ENCODE peak calls at places on chromosomes 13 and 19, in four cellular contexts. M, I, H and G are unnamed samples.

GRCh38 chr13:30346159-30346788 is 38.9 kb upstream of the KATNAL1 start:
- DNase-seq in M (peak; percentile 41), H (no peak), I (no peak), G (no peak)

GRCh38 chr13:74280795-74281490 is 146.7 kb upstream of the KLF12 start:
- DNase-seq in H (no peak), I (no peak), M (no peak), G (no peak)

GRCh38 chr13:30880756-30881155 is 25.3 kb upstream of the MEDAG start:
- DNase-seq in I (no peak), H (peak; percentile 94), M (no peak), G (peak; percentile 32)

GRCh38 chr13:103471896-103472295 is 405.7 kb upstream of the SLC10A2 start:
- DNase-seq in M (no peak), I (no peak), H (no peak), G (no peak)

GRCh38 chr19:35846038-35846668 is 6.2 kb downstream of the NPHS1 start:
- DNase-seq in I (no peak), H (no peak), M (no peak), G (no peak)

GRCh38 chr13:77056382-77056781 is 29.4 kb upstream of the FBXL3 start:
- DNase-seq in M (no peak), H (no peak), I (no peak), G (no peak)

GRCh38 chr13:46659413-46660065 is 106.6 kb downstream of the LRCH1 start:
- DNase-seq in I (no peak), H (no peak), M (no peak), G (no peak)

GRCh38 chr19:38158730-38159129 is 65.3 kb downstream of the DPF1 start:
- DNase-seq in I (no peak), H (no peak), M (no peak), G (no peak)

GRCh38 chr19:18128044-18128443 is 24.9 kb upstream of the PIK3R2 start:
- DNase-seq in M (no peak), I (no peak), H (peak; percentile 46), G (no peak)

GRCh38 chr13:50220938-50221337 is 205.7 kb downstream of the KCNRG start:
- DNase-seq in I (no peak), H (peak; percentile 42), M (no peak), G (no peak)

GRCh38 chr13:101144808-101145419 is 271.4 kb downstream of the NALCN start:
- DNase-seq in I (no peak), M (peak; percentile 31), H (peak; percentile 79), G (no peak)

GRCh38 chr13:33472446-33472845 is 186.9 kb upstream of the STARD13 start:
- DNase-seq in H (no peak), M (no peak), I (no peak), G (no peak)

GRCh38 chr19:36837525-36837901 is 674 bp downstream of the ZNF790 start:
- DNase-seq in M (no peak), H (no peak), I (no peak), G (no peak)

GRCh38 chr13:32581177-32581786 is 5.0 kb upstream of the PDS5B start:
- DNase-seq in M (peak; percentile 29), H (peak; percentile 61), I (no peak), G (no peak)

GRCh38 chr19:45291834-45292233 is 30.8 kb downstream of the CKM start:
- DNase-seq in I (no peak), M (no peak), H (no peak), G (no peak)

GRCh38 chr13:46321494-46322225 is 65.4 kb downstream of the RUBCNL start:
- DNase-seq in M (peak; percentile 74), I (peak; percentile 62), H (peak; percentile 77), G (no peak)

GRCh38 chr13:35592457-35592856 is 116.0 kb upstream of the MAB21L1 start:
- DNase-seq in I (no peak), M (no peak), H (no peak), G (no peak)

GRCh38 chr13:52850396-52851152 is 2.1 kb upstream of the PCDH8 start:
- DNase-seq in I (peak; percentile 82), H (peak; percentile 34), M (peak; percentile 75), G (peak; percentile 88)

GRCh38 chr19:11699931-11700794 is 38.6 kb downstream of the ZNF823 start:
- DNase-seq in H (peak; percentile 62), M (no peak), I (peak; percentile 22), G (no peak)

GRCh38 chr13:42769650-42770049 is 11.7 kb upstream of the FAM216B start:
- DNase-seq in M (no peak), I (no peak), H (peak; percentile 22), G (no peak)
- TF ChIP-seq CTCF in M (no peak), I (no peak), H (no peak), G (no peak)

GRCh38 chr19:54114340-54114826 is 1.1 kb downstream of the TFPT start:
- DNase-seq in M (peak; percentile 67), H (peak; percentile 35), I (no peak), G (no peak)

GRCh38 chr19:54121259-54121658 is 5.7 kb downstream of the PRPF31 start:
- DNase-seq in H (no peak), M (no peak), I (no peak), G (no peak)

GRCh38 chr19:54109651-54110050 is 5.8 kb downstream of the TFPT start:
- DNase-seq in M (no peak), H (no peak), I (no peak), G (no peak)

GRCh38 chr19:54115071-54116063 is at the start of the genes PRPF31 and TFPT:
- DNase-seq in H (peak; percentile 99), I (peak; percentile 88), M (peak; percentile 97), G (peak; percentile 97)
- TF ChIP-seq CTCF in H (no peak), I (no peak), M (no peak), G (no peak)

DNA sequence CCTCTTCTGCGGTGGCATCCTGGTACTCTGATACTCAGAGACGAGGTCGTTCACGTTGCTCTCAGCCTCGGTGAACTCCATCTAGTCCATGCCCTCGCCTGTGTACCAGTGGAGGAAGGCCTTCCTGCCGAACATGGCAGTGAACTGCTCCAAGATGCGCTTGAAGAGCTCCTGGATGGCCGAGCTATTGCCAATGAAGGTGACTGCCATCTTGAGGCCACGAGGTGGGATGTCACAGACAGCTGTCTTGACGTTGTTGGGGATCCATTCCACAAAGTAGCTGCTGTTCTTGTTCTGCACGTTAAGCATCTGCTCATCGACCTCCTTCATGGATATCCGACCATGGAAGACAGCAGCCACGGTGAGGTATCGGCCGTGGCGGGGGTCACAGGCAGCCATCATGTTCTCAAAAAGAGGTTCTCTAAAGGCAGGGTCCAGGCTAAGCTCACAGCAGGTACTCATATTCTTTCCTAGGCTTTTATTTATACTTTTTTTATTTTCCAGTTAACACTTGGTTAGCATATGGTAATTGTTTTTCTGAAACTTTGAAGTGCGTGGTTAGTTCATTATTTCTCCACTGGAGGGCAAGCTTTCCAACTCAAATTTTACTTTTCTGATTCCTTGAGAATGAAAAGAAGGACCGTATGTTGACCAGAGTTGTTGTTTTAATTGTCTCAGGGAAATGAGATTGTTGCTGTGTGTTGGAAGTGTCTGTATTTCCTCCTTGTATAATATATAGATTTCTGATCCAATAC is 72.4 kb upstream of the RGCC start:
- DNase-seq in M (no peak), I (no peak), H (peak; percentile 44), G (no peak)
- TF ChIP-seq CTCF in M (no peak), I (peak; percentile 63), H (peak; percentile 48), G (peak; percentile 61)

DNA sequence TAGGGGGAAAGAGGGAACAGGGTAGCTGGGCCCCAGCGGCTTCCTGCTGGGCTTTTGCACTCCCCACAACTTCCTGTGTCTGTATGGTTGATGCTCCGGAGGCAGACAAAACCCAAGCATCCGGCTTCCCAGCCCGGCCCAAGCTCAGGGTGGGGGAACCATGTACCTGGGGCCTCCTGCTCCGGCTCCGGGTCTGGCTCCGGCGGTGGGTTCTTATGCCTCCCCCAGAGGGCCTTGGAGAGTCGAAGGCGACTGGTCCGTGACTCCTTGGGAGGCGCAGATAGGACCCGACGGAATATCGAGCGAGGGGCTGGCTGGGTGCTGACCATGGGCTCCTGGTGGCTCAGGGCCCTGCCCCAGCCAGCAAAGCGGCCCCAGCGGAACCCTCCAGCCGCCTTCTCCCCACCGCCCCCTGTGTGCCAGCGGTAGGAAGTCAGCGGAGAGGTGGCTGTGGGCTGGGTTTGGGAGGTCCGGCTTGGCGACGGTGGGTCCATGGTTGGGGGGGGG is 426 bp downstream of the RASAL3 start:
- DNase-seq in H (no peak), I (no peak), M (peak; percentile 69), G (no peak)
- TF ChIP-seq CTCF in H (no peak), I (no peak), M (no peak), G (no peak)

DNA sequence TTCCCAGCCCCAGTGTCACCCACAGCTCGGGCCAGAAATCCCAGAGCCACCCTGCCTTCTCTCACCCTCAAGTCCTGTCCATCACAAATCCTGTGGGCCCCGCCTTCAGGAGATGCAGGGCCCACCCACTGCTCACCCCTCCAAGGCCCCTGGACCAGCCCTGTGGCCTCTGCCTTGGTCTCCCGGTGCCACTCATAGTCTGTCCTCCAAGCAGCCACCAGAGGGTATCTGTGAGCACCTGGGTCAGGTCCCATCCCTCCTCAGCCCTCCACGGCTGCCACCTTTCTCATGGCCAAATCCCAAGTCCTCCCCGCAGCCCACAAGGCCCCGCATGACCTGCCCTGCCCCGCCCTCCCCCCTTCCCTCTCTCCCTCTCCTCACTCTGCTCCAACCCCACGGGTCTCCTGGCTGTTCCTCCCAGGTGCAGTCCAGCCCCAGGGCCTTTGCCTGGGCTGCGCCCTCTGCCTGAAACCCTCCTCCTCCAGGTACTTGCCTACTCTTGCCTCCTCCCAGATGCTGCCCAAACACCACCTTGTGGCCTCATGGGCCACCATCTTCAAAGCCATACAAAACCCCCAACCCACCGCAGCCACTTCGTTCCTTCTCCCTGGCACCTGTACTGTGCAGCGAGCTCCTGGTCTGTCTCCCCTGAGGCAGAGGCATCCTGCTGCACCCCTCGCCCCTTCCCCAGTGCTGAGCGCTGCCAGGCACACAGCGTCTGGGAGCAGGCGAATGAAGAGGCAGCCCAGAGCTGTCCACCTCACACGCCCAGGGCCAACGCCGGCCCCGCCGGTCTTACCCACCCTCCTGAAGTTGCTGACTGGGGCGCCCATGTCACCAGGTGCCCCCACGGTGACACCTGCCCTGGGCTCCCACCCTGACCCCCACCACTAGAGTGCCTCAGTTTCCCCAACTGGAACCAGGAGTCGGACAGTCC is 13.2 kb upstream of the UQCR11 start:
- DNase-seq in H (peak; percentile 18), M (peak; percentile 73), I (no peak), G (no peak)
- TF ChIP-seq CTCF in H (peak; percentile 37), M (peak; percentile 54), I (peak; percentile 54), G (peak; percentile 34)

GRCh38 chr13:24922390-24923304 is 158.7 kb downstream of the RNF17 start:
- DNase-seq in M (peak; percentile 93), I (peak; percentile 92), H (peak; percentile 97), G (peak; percentile 99)
- TF ChIP-seq CTCF in M (peak; percentile 7), I (peak; percentile 31), H (no peak), G (no peak)

GRCh38 chr19:16088351-16088984 is 12.2 kb downstream of the TPM4 start:
- DNase-seq in M (no peak), H (no peak), I (no peak), G (no peak)
- TF ChIP-seq CTCF in M (no peak), H (peak; percentile 13), I (peak; percentile 50), G (peak; percentile 19)

GRCh38 chr19:33998739-33999345 is 173.5 kb upstream of the LSM14A start:
- DNase-seq in I (no peak), H (peak; percentile 21), M (no peak), G (no peak)

GRCh38 chr19:33998302-33998701 is 174.0 kb upstream of the LSM14A start:
- DNase-seq in I (no peak), M (no peak), H (no peak), G (no peak)

DNA sequence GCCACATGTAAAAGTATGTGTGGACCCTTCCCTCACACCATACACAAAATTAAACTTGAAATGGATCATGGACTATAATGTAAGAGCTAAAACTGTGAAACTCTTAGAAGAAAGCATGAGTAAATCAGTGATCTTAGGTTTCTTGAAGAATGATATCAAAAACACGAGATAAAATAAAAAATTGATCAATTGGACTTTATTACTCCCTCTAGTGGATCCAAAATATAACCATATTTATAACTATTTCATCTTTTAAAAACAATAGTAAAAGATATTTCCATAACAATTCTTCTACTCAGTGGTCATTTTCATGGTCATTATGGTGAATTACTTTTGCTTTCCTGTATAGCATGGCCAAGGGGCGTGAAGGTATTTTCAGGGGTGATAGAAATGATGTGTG is 174.6 kb upstream of the LSM14A start:
- DNase-seq in M (no peak), H (peak; percentile 8), I (no peak), G (no peak)
- TF ChIP-seq CTCF in M (no peak), H (no peak), I (peak; percentile 50), G (peak; percentile 46)